ENCODE peak calls at places on chromosomes 3 and 15, in eight cellular contexts. Z is T-helper 2 cell; V is GM04504; O is NCI-H2081; F is CMK; L is SJSA1; S is GM03348; R is activated naive CD4-positive, alpha-beta T cell. G is an unnamed sample.

GRCh38 chr15:86830304-86830703 is 750.6 kb downstream of the AGBL1 start:
- DNase-seq in Z (no peak), V (no peak), O (no peak), F (no peak), L (no peak), S (no peak), R (no peak), G (no peak)

GRCh38 chr15:68693071-68693470 is 114.3 kb downstream of the CORO2B start:
- DNase-seq in Z (no peak), V (peak), O (no peak), F (no peak), L (no peak), S (no peak), R (no peak), G (no peak)

GRCh38 chr15:84685304-84685703 is 27.3 kb upstream of the NMB start:
- DNase-seq in Z (no peak), V (peak), O (no peak), F (no peak), L (peak), S (peak), R (no peak), G (no peak)

GRCh38 chr3:46491089-46492070 is 6.4 kb upstream of the RTP3 start:
- DNase-seq in Z (no peak), V (no peak), O (no peak), F (no peak), L (no peak), S (no peak), R (no peak), G (no peak)

GRCh38 chr15:74781673-74782595 is at the start of gene CSK:
- DNase-seq in Z (peak), V (no peak), O (peak), F (no peak), L (peak), S (peak), R (no peak), G (peak)

GRCh38 chr15:91017716-91018115 is 4.7 kb downstream of the VPS33B start:
- DNase-seq in Z (no peak), V (no peak), O (no peak), F (no peak), L (no peak), S (no peak), R (no peak), G (no peak)

GRCh38 chr3:179688847-179689246 is 36.0 kb downstream of the USP13 start:
- DNase-seq in Z (no peak), V (peak), O (no peak), F (no peak), L (no peak), S (peak), R (no peak), G (peak)

GRCh38 chr3:4996771-4997291 is 17.6 kb downstream of the BHLHE40 start:
- DNase-seq in Z (no peak), V (no peak), O (no peak), F (no peak), L (no peak), S (no peak), R (no peak), G (no peak)

GRCh38 chr15:57692709-57693108 is 13.8 kb upstream of the POLR2M start:
- DNase-seq in Z (no peak), V (no peak), O (no peak), F (no peak), L (no peak), S (no peak), R (no peak), G (no peak)

GRCh38 chr15:71804695-71805470 is 5.5 kb upstream of the NR2E3 start:
- DNase-seq in Z (no peak), V (no peak), O (no peak), F (no peak), L (no peak), S (no peak), R (no peak), G (no peak)

GRCh38 chr15:40873625-40874561 is at the start of gene RHOV:
- DNase-seq in Z (peak), V (no peak), O (peak), F (peak), L (peak), S (peak), R (no peak), G (peak)

GRCh38 chr3:124115965-124116364 is 124.0 kb upstream of the ROPN1 start:
- DNase-seq in Z (no peak), V (no peak), O (no peak), F (no peak), L (no peak), S (peak), R (no peak), G (no peak)

GRCh38 chr3:57100046-57100695 is 39.7 kb downstream of the SPATA12 start:
- DNase-seq in Z (peak), V (peak), O (peak), F (peak), L (peak), S (peak), R (peak), G (peak)

GRCh38 chr3:177946965-177947364 is 589.3 kb upstream of the KCNMB2 start:
- DNase-seq in Z (no peak), V (peak), O (no peak), F (no peak), L (no peak), S (peak), R (no peak), G (no peak)

GRCh38 chr3:5016218-5017161 is 37.3 kb downstream of the BHLHE40 start:
- DNase-seq in Z (peak), V (no peak), O (no peak), F (peak), L (peak), S (peak), R (no peak), G (no peak)

GRCh38 chr3:52270252-52270754 is 8.1 kb downstream of the WDR82 start:
- DNase-seq in Z (no peak), V (no peak), O (no peak), F (no peak), L (no peak), S (no peak), R (no peak), G (no peak)

GRCh38 chr15:78069630-78070029 is 7.9 kb downstream of the TBC1D2B start:
- DNase-seq in Z (no peak), V (no peak), O (no peak), F (no peak), L (no peak), S (no peak), R (no peak), G (no peak)

GRCh38 chr15:81296673-81297072 is 27.3 kb downstream of the STARD5 start:
- DNase-seq in Z (peak), V (no peak), O (no peak), F (peak), L (no peak), S (no peak), R (no peak), G (no peak)

GRCh38 chr3:24416224-24416623 is 78.4 kb downstream of the THRB start:
- DNase-seq in Z (no peak), V (no peak), O (no peak), F (no peak), L (no peak), S (no peak), R (no peak), G (no peak)

GRCh38 chr3:14847613-14848541 is 29.1 kb downstream of the FGD5 start:
- DNase-seq in Z (no peak), V (no peak), O (no peak), F (no peak), L (no peak), S (no peak), R (no peak), G (no peak)

GRCh38 chr3:175988401-175988800 is 1129.3 kb downstream of the NAALADL2 start:
- DNase-seq in Z (no peak), V (no peak), O (no peak), F (no peak), L (no peak), S (no peak), R (no peak), G (no peak)

GRCh38 chr15:55914446-55914845 is 79.0 kb downstream of the NEDD4 start:
- DNase-seq in Z (no peak), V (no peak), O (no peak), F (no peak), L (no peak), S (peak), R (no peak), G (no peak)

GRCh38 chr15:80234883-80235282 is 17.1 kb downstream of the CTXND1 start:
- DNase-seq in Z (no peak), V (no peak), O (no peak), F (no peak), L (peak), S (peak), R (no peak), G (peak)

GRCh38 chr3:16524196-16524595 is 10.7 kb upstream of the RFTN1 start:
- DNase-seq in Z (no peak), V (no peak), O (no peak), F (no peak), L (no peak), S (no peak), R (no peak), G (no peak)

GRCh38 chr15:67399925-67400324 is 121.0 kb upstream of the C15orf61 start:
- DNase-seq in Z (no peak), V (no peak), O (no peak), F (no peak), L (no peak), S (no peak), R (no peak), G (no peak)

GRCh38 chr3:126018545-126018944 is 49.6 kb downstream of the ROPN1B start:
- DNase-seq in Z (no peak), V (no peak), O (no peak), F (no peak), L (no peak), S (no peak), R (no peak), G (no peak)

GRCh38 chr15:56964182-56964581 is 45.7 kb downstream of the TCF12 start:
- DNase-seq in Z (no peak), V (no peak), O (no peak), F (no peak), L (no peak), S (peak), R (no peak), G (no peak)

GRCh38 chr3:184467171-184467570 is 87.3 kb downstream of the CHRD start:
- DNase-seq in Z (no peak), V (no peak), O (no peak), F (no peak), L (no peak), S (no peak), R (no peak), G (no peak)

GRCh38 chr3:50442940-50443579 is 60.4 kb downstream of the CACNA2D2 start:
- DNase-seq in Z (no peak), V (no peak), O (no peak), F (no peak), L (no peak), S (no peak), R (no peak), G (no peak)

GRCh38 chr15:40793216-40793989 is 13.5 kb upstream of the ZFYVE19 start:
- DNase-seq in Z (no peak), V (peak), O (no peak), F (no peak), L (peak), S (peak), R (no peak), G (peak)

GRCh38 chr3:15953841-15954240 is 156.1 kb upstream of the ANKRD28 start:
- DNase-seq in Z (no peak), V (no peak), O (no peak), F (no peak), L (no peak), S (no peak), R (no peak), G (no peak)

GRCh38 chr3:145952541-145952940 is 208.4 kb downstream of the PLOD2 start:
- DNase-seq in Z (no peak), V (peak), O (no peak), F (no peak), L (no peak), S (peak), R (no peak), G (no peak)

GRCh38 chr15:35496585-35496984 is 49.4 kb downstream of the DPH6 start:
- DNase-seq in Z (no peak), V (no peak), O (no peak), F (no peak), L (no peak), S (peak), R (no peak), G (no peak)